ENCODE peak calls at places on chromosomes 7 and 10, in ten cellular contexts. J is NCI-H1105 treated with DMSO at 0.1 percent for 48 hours, K is keratinocyte, W is epithelial cell of esophagus, P is Peyer's patch, F is HEK293T, S is GM13976, C is right cardiac atrium, V is adipocyte, Q is cortex of kidney. D is an unnamed sample.

GRCh38 chr7:22576941-22577927 is 77.2 kb upstream of the STEAP1B start:
- DNase-seq in Q (no peak), J (no peak), C (peak; percentile 34), W (peak; percentile 91), V (peak; percentile 96), P (no peak), S (no peak), F (no peak), K (no peak), D (no peak)

GRCh38 chr10:70118196-70118595 is 14.4 kb downstream of the AIFM2 start:
- DNase-seq in Q (no peak), K (no peak), W (peak; percentile 35), V (peak; percentile 56), S (no peak), P (no peak), J (no peak), C (no peak), F (no peak), D (no peak)

GRCh38 chr7:151403764-151404163 is 6.1 kb downstream of the WDR86 start:
- DNase-seq in F (no peak), Q (no peak), J (no peak), P (no peak), W (peak; percentile 73), K (no peak), C (no peak), S (no peak), V (no peak), D (peak; percentile 85)

GRCh38 chr10:28793482-28793881 is 116.2 kb downstream of the BAMBI start:
- DNase-seq in Q (no peak), F (no peak), K (no peak), W (no peak), C (no peak), P (no peak), J (no peak), S (no peak), V (no peak), D (no peak)

GRCh38 chr10:110802551-110803238 is 69.0 kb upstream of the PDCD4 start:
- DNase-seq in J (peak; percentile 75), P (peak; percentile 81), F (peak; percentile 64), V (peak; percentile 83), K (no peak), W (peak; percentile 75), C (peak; percentile 58), Q (no peak), S (peak; percentile 52), D (peak; percentile 67)

GRCh38 chr7:103996639-103997038 is 7.2 kb upstream of the RELN start:
- DNase-seq in C (no peak), V (no peak), W (no peak), S (no peak), K (no peak), F (no peak), P (no peak), J (no peak), Q (no peak), D (no peak)

GRCh38 chr10:100148353-100149211 is 37.2 kb downstream of the ERLIN1 start:
- DNase-seq in K (peak; percentile 83), S (peak; percentile 64), J (no peak), V (no peak), C (no peak), F (no peak), Q (no peak), P (no peak), W (peak; percentile 99), D (peak; percentile 32)

GRCh38 chr10:98384531-98385133 is 30.4 kb downstream of the PYROXD2 start:
- DNase-seq in C (no peak), F (no peak), W (no peak), S (no peak), V (no peak), P (no peak), J (no peak), K (no peak), Q (no peak), D (no peak)

GRCh38 chr7:141076377-141076776 is 2.5 kb downstream of the TMEM178B start:
- DNase-seq in P (no peak), K (no peak), Q (no peak), C (no peak), F (peak; percentile 43), W (no peak), J (peak; percentile 79), S (no peak), V (no peak), D (peak; percentile 58)

GRCh38 chr7:43756368-43757072 is 2.0 kb upstream of the BLVRA start:
- DNase-seq in W (peak; percentile 44), K (no peak), P (no peak), J (no peak), F (no peak), C (no peak), S (no peak), Q (no peak), V (peak; percentile 59), D (peak; percentile 54)

GRCh38 chr10:132549416-132549815 is 11.8 kb downstream of the INPP5A start:
- DNase-seq in J (peak; percentile 78), V (no peak), K (no peak), S (peak; percentile 27), W (no peak), Q (no peak), P (no peak), F (no peak), C (no peak), D (peak; percentile 85)

GRCh38 chr7:1200045-1200444 is 32.6 kb upstream of the UNCX start:
- DNase-seq in Q (no peak), K (no peak), W (no peak), S (no peak), F (no peak), P (no peak), C (no peak), V (peak; percentile 39), J (peak; percentile 48), D (no peak)

GRCh38 chr10:14958872-14959220 is 342 bp upstream of the MEIG1 start:
- DNase-seq in V (no peak), F (no peak), C (no peak), P (no peak), J (no peak), W (no peak), S (no peak), Q (no peak), K (no peak), D (no peak)

GRCh38 chr7:28266377-28266776 is 85.8 kb upstream of the JAZF1 start:
- DNase-seq in S (no peak), J (no peak), W (no peak), C (no peak), K (no peak), Q (no peak), P (no peak), F (no peak), V (no peak), D (no peak)

GRCh38 chr7:151327659-151328058 is 14.0 kb upstream of the NUB1 start:
- DNase-seq in V (no peak), P (no peak), W (no peak), C (no peak), J (no peak), S (no peak), K (no peak), Q (no peak), F (no peak), D (no peak)

GRCh38 chr7:147485660-147486210 is 1104.8 kb upstream of the C7orf33 start:
- DNase-seq in Q (no peak), W (no peak), C (no peak), P (no peak), V (no peak), J (peak; percentile 87), F (no peak), S (no peak), K (no peak), D (peak; percentile 18)

GRCh38 chr7:156014808-156015207 is 202.5 kb upstream of the SHH start:
- DNase-seq in J (no peak), P (no peak), K (no peak), V (no peak), F (no peak), C (no peak), W (no peak), S (no peak), Q (no peak), D (no peak)

GRCh38 chr10:46536781-46537180 is 19.7 kb downstream of the GPRIN2 start:
- DNase-seq in K (no peak), Q (no peak), S (no peak), C (no peak), W (no peak), V (no peak), P (no peak), F (no peak), J (no peak), D (no peak)

GRCh38 chr10:6108631-6109443 is 20.0 kb downstream of the RBM17 start:
- DNase-seq in V (peak; percentile 79), W (peak; percentile 53), S (peak; percentile 64), C (no peak), P (no peak), J (peak; percentile 19), K (no peak), Q (no peak), F (peak; percentile 65), D (peak; percentile 84)

GRCh38 chr10:69912584-69912983 is 110.9 kb downstream of the COL13A1 start:
- DNase-seq in Q (no peak), S (no peak), C (no peak), J (no peak), V (no peak), W (no peak), P (no peak), K (no peak), F (no peak), D (no peak)

GRCh38 chr10:29174389-29174788 is 114.5 kb upstream of the LYZL1 start:
- DNase-seq in S (no peak), K (no peak), J (no peak), Q (no peak), F (no peak), W (no peak), P (no peak), V (no peak), C (no peak), D (no peak)

GRCh38 chr7:70470751-70471150 is 661.2 kb upstream of the GALNT17 start:
- DNase-seq in W (peak; percentile 19), V (no peak), C (no peak), P (no peak), K (no peak), Q (no peak), F (no peak), J (no peak), S (no peak), D (no peak)

GRCh38 chr10:104216631-104217030 is 15.5 kb downstream of the CFAP43 start:
- DNase-seq in P (no peak), W (no peak), C (no peak), S (no peak), V (no peak), F (no peak), Q (no peak), J (no peak), K (no peak), D (no peak)

GRCh38 chr10:102643346-102644065 is 773 bp upstream of the TRIM8 start:
- DNase-seq in S (peak; percentile 55), Q (no peak), K (no peak), W (peak; percentile 61), V (peak; percentile 85), C (peak; percentile 74), F (peak; percentile 46), J (peak; percentile 47), P (peak; percentile 43), D (peak; percentile 88)

GRCh38 chr7:131040467-131040932 is 287.2 kb upstream of the MKLN1 start:
- DNase-seq in F (peak; percentile 62), V (peak; percentile 87), C (no peak), P (peak; percentile 61), Q (no peak), S (peak; percentile 71), W (peak; percentile 75), K (no peak), J (peak; percentile 60), D (peak; percentile 83)

GRCh38 chr10:73991846-73992245 is 6.1 kb upstream of the VCL start:
- DNase-seq in F (no peak), V (no peak), K (no peak), Q (no peak), P (peak; percentile 81), W (no peak), C (no peak), J (no peak), S (peak; percentile 80), D (no peak)

GRCh38 chr10:12509016-12509793 is 159.9 kb downstream of the CAMK1D start:
- DNase-seq in S (no peak), Q (no peak), J (no peak), V (no peak), W (peak; percentile 7), P (no peak), C (no peak), K (no peak), F (no peak), D (no peak)

GRCh38 chr7:138951953-138952352 is 29.2 kb downstream of the KIAA1549 start:
- DNase-seq in Q (no peak), J (no peak), K (no peak), C (no peak), W (no peak), F (no peak), S (no peak), P (no peak), V (no peak), D (no peak)

D was measured in DMS53.